ENCODE peak calls at places on chromosomes 5 and 9, in six cellular contexts. One of them, this sample, is unnamed.

GRCh38 chr9:77188242-77188641 is 10.9 kb downstream of the VPS13A start:
- DNase-seq in uterus: no peak
- DNase-seq in activated gamma-delta T cell treated with Interleukin-2 at 50 U/mL for 16 hours: no peak
- DNase-seq in brain microvascular endothelial cell: no peak
- DNase-seq in HCEC 1CT: no peak
- DNase-seq in AG10803: no peak
- DNase-seq in this sample: no peak

GRCh38 chr5:149299451-149300054 is 27.9 kb downstream of the AFAP1L1 start:
- DNase-seq in uterus: no peak
- DNase-seq in activated gamma-delta T cell treated with Interleukin-2 at 50 U/mL for 16 hours: no peak
- DNase-seq in HCEC 1CT: no peak
- DNase-seq in AG10803: no peak
- DNase-seq in brain microvascular endothelial cell: no peak
- DNase-seq in this sample: no peak

GRCh38 chr5:60207031-60207430 is 313.5 kb upstream of the PDE4D start:
- DNase-seq in activated gamma-delta T cell treated with Interleukin-2 at 50 U/mL for 16 hours: no peak
- DNase-seq in uterus: no peak
- DNase-seq in HCEC 1CT: no peak
- DNase-seq in brain microvascular endothelial cell: no peak
- DNase-seq in AG10803: no peak
- DNase-seq in this sample: no peak

GRCh38 chr9:114080195-114080772 is 2.2 kb upstream of the AMBP start:
- DNase-seq in activated gamma-delta T cell treated with Interleukin-2 at 50 U/mL for 16 hours: no peak
- DNase-seq in AG10803: no peak
- DNase-seq in brain microvascular endothelial cell: no peak
- DNase-seq in uterus: no peak
- DNase-seq in HCEC 1CT: no peak
- DNase-seq in this sample: no peak

GRCh38 chr5:172839669-172840068 is 5.6 kb downstream of the ERGIC1 start:
- DNase-seq in AG10803: no peak
- DNase-seq in HCEC 1CT: no peak
- DNase-seq in uterus: no peak
- DNase-seq in activated gamma-delta T cell treated with Interleukin-2 at 50 U/mL for 16 hours: no peak
- DNase-seq in brain microvascular endothelial cell: no peak
- DNase-seq in this sample: no peak

GRCh38 chr5:135824541-135825041 is 9.9 kb upstream of the SLC25A48 start:
- DNase-seq in uterus: no peak
- DNase-seq in brain microvascular endothelial cell: no peak
- DNase-seq in activated gamma-delta T cell treated with Interleukin-2 at 50 U/mL for 16 hours: no peak
- DNase-seq in AG10803: no peak
- DNase-seq in HCEC 1CT: no peak
- DNase-seq in this sample: peak

GRCh38 chr5:169169786-169170185 is 131.2 kb downstream of the SLIT3 start:
- DNase-seq in AG10803: no peak
- DNase-seq in brain microvascular endothelial cell: no peak
- DNase-seq in activated gamma-delta T cell treated with Interleukin-2 at 50 U/mL for 16 hours: no peak
- DNase-seq in HCEC 1CT: no peak
- DNase-seq in uterus: no peak
- DNase-seq in this sample: no peak

GRCh38 chr5:154783774-154784460 is 28.7 kb downstream of the LARP1 start:
- DNase-seq in activated gamma-delta T cell treated with Interleukin-2 at 50 U/mL for 16 hours: no peak
- DNase-seq in HCEC 1CT: no peak
- DNase-seq in AG10803: peak
- DNase-seq in brain microvascular endothelial cell: peak
- DNase-seq in uterus: peak
- DNase-seq in this sample: peak

GRCh38 chr9:90020277-90020871 is 415.6 kb downstream of the GADD45G start:
- DNase-seq in HCEC 1CT: no peak
- DNase-seq in uterus: no peak
- DNase-seq in brain microvascular endothelial cell: no peak
- DNase-seq in AG10803: no peak
- DNase-seq in activated gamma-delta T cell treated with Interleukin-2 at 50 U/mL for 16 hours: no peak
- DNase-seq in this sample: no peak

GRCh38 chr5:133523921-133524320 is 88.4 kb downstream of the FSTL4 start:
- DNase-seq in HCEC 1CT: no peak
- DNase-seq in AG10803: no peak
- DNase-seq in activated gamma-delta T cell treated with Interleukin-2 at 50 U/mL for 16 hours: no peak
- DNase-seq in brain microvascular endothelial cell: no peak
- DNase-seq in uterus: no peak
- DNase-seq in this sample: no peak

GRCh38 chr9:26216702-26217101 is 538.5 kb upstream of the TUSC1 start:
- DNase-seq in HCEC 1CT: no peak
- DNase-seq in uterus: no peak
- DNase-seq in activated gamma-delta T cell treated with Interleukin-2 at 50 U/mL for 16 hours: no peak
- DNase-seq in brain microvascular endothelial cell: no peak
- DNase-seq in AG10803: no peak
- DNase-seq in this sample: no peak

GRCh38 chr5:141001466-141001853 is 35.2 kb downstream of the PCDHAC2 start:
- DNase-seq in activated gamma-delta T cell treated with Interleukin-2 at 50 U/mL for 16 hours: no peak
- DNase-seq in uterus: peak
- DNase-seq in brain microvascular endothelial cell: no peak
- DNase-seq in HCEC 1CT: no peak
- DNase-seq in AG10803: no peak
- DNase-seq in this sample: no peak

GRCh38 chr5:10701567-10702039 is 59.4 kb downstream of the DAP start:
- DNase-seq in brain microvascular endothelial cell: peak
- DNase-seq in activated gamma-delta T cell treated with Interleukin-2 at 50 U/mL for 16 hours: peak
- DNase-seq in uterus: no peak
- DNase-seq in AG10803: peak
- DNase-seq in HCEC 1CT: peak
- DNase-seq in this sample: no peak

GRCh38 chr5:150676578-150676977 is 15.5 kb downstream of the MYOZ3 start:
- DNase-seq in brain microvascular endothelial cell: no peak
- DNase-seq in uterus: no peak
- DNase-seq in activated gamma-delta T cell treated with Interleukin-2 at 50 U/mL for 16 hours: no peak
- DNase-seq in HCEC 1CT: no peak
- DNase-seq in AG10803: no peak
- DNase-seq in this sample: no peak

GRCh38 chr9:135136991-135137390 is 49.5 kb downstream of the OLFM1 start:
- DNase-seq in uterus: no peak
- DNase-seq in HCEC 1CT: no peak
- DNase-seq in brain microvascular endothelial cell: no peak
- DNase-seq in AG10803: no peak
- DNase-seq in activated gamma-delta T cell treated with Interleukin-2 at 50 U/mL for 16 hours: no peak
- DNase-seq in this sample: no peak

GRCh38 chr5:42950466-42951168 is 89.5 kb downstream of the ANXA2R start:
- DNase-seq in HCEC 1CT: peak
- DNase-seq in uterus: peak
- DNase-seq in brain microvascular endothelial cell: peak
- DNase-seq in AG10803: peak
- DNase-seq in activated gamma-delta T cell treated with Interleukin-2 at 50 U/mL for 16 hours: peak
- DNase-seq in this sample: peak

GRCh38 chr5:170629566-170630175 is 125.9 kb downstream of the KCNIP1 start:
- DNase-seq in HCEC 1CT: no peak
- DNase-seq in uterus: no peak
- DNase-seq in AG10803: no peak
- DNase-seq in brain microvascular endothelial cell: no peak
- DNase-seq in activated gamma-delta T cell treated with Interleukin-2 at 50 U/mL for 16 hours: no peak
- DNase-seq in this sample: no peak

GRCh38 chr5:160359816-160360215 is 10.6 kb downstream of the C1QTNF2 start:
- DNase-seq in AG10803: no peak
- DNase-seq in brain microvascular endothelial cell: no peak
- DNase-seq in HCEC 1CT: no peak
- DNase-seq in uterus: no peak
- DNase-seq in activated gamma-delta T cell treated with Interleukin-2 at 50 U/mL for 16 hours: no peak
- DNase-seq in this sample: peak